ENCODE peak calls at places on chromosomes 13 and 19, in seven cellular contexts. N is cardiac muscle cell; T is thoracic aorta; C is brain microvascular endothelial cell; I is effector memory CD4-positive, alpha-beta T cell; M is tibial nerve; B is AG04450. J is an unnamed sample.

GRCh38 chr19:54183431-54183830 is 5.9 kb downstream of the MBOAT7 start:
- DNase-seq in B (no peak), C (no peak), T (no peak), M (no peak), N (no peak), I (no peak), J (no peak)

GRCh38 chr19:44943801-44944249 is 1.8 kb downstream of the APOC4 start:
- DNase-seq in T (no peak), B (no peak), C (no peak), N (no peak), M (peak), I (no peak), J (peak)

GRCh38 chr19:4861147-4861546 is 6.3 kb downstream of the PLIN3 start:
- DNase-seq in C (no peak), M (no peak), I (no peak), B (no peak), T (no peak), N (no peak), J (no peak)

GRCh38 chr13:28339419-28339818 is 155.5 kb downstream of the FLT1 start:
- DNase-seq in N (no peak), C (peak), T (no peak), I (no peak), B (peak), M (no peak), J (no peak)

GRCh38 chr19:33143897-33144405 is 12.0 kb downstream of the WDR88 start:
- DNase-seq in C (peak), I (peak), T (no peak), B (peak), M (peak), N (peak), J (no peak)

GRCh38 chr19:18173572-18174294 is at the start of gene IFI30:
- DNase-seq in I (peak), N (peak), C (no peak), B (no peak), T (no peak), M (peak), J (peak)

GRCh38 chr19:49570138-49570856 is 10.1 kb downstream of the NOSIP start:
- DNase-seq in N (peak), M (no peak), B (peak), I (peak), C (peak), T (no peak), J (no peak)

GRCh38 chr19:34452671-34453253 is 24.6 kb downstream of the UBA2 start:
- DNase-seq in N (no peak), B (no peak), C (no peak), I (no peak), M (no peak), T (no peak), J (no peak)

GRCh38 chr19:6739390-6739883 is at the start of gene TRIP10:
- DNase-seq in N (peak), M (peak), B (no peak), T (peak), I (peak), C (peak), J (peak)

GRCh38 chr13:113995051-113995601 is 21.2 kb upstream of the C13orf46 start:
- DNase-seq in M (no peak), T (no peak), N (no peak), B (no peak), C (no peak), I (no peak), J (no peak)

GRCh38 chr19:10193666-10194499 is 870 bp downstream of the DNMT1 start:
- DNase-seq in T (no peak), C (peak), I (no peak), N (peak), B (no peak), M (no peak), J (no peak)

GRCh38 chr13:30690282-30691188 is 44.8 kb upstream of the ALOX5AP start:
- DNase-seq in N (peak), T (no peak), M (peak), I (no peak), C (peak), B (peak), J (no peak)

GRCh38 chr19:46631481-46631880 is 4.5 kb downstream of the GNG8 start:
- DNase-seq in I (no peak), N (peak), B (no peak), M (peak), T (no peak), C (no peak), J (no peak)

GRCh38 chr19:2983351-2984195 is 6.2 kb downstream of the TLE6 start:
- DNase-seq in T (no peak), M (peak), B (no peak), C (no peak), N (peak), I (no peak), J (no peak)

GRCh38 chr13:98454389-98454881 is 122.5 kb downstream of the STK24 start:
- DNase-seq in B (peak), C (peak), T (no peak), N (peak), I (no peak), M (no peak), J (no peak)

GRCh38 chr13:97160421-97160820 is 61.7 kb upstream of the MBNL2 start:
- DNase-seq in C (no peak), B (no peak), I (no peak), M (no peak), N (no peak), T (no peak), J (no peak)

GRCh38 chr13:41296879-41297646 is 14.0 kb upstream of the NAA16 start:
- DNase-seq in T (no peak), C (no peak), I (no peak), N (no peak), M (no peak), B (no peak), J (no peak)

GRCh38 chr19:39501340-39501739 is 2.6 kb downstream of the DLL3 start:
- DNase-seq in T (no peak), B (no peak), I (no peak), C (no peak), M (no peak), N (no peak), J (no peak)

GRCh38 chr19:48837586-48838191 is 1.4 kb upstream of the HSD17B14 start:
- DNase-seq in C (no peak), T (no peak), B (no peak), N (no peak), M (no peak), I (no peak), J (no peak)

GRCh38 chr19:4649392-4650094 is 10.2 kb downstream of the TNFAIP8L1 start:
- DNase-seq in I (no peak), T (no peak), B (no peak), C (no peak), N (no peak), M (no peak), J (no peak)

GRCh38 chr13:90787007-90787406 is 560.5 kb upstream of the MIR17HG start:
- DNase-seq in I (no peak), N (peak), T (no peak), C (peak), M (no peak), B (no peak), J (no peak)

GRCh38 chr19:19034204-19034624 is 811 bp downstream of the ARMC6 start:
- DNase-seq in B (no peak), N (peak), C (peak), T (no peak), I (peak), M (no peak), J (no peak)

GRCh38 chr19:51784922-51785690 is 9.9 kb upstream of the FPR3 start:
- DNase-seq in B (no peak), T (peak), C (peak), M (no peak), I (no peak), N (peak), J (peak)

GRCh38 chr19:48553676-48554384 is 1.9 kb downstream of the SULT2B1 start:
- DNase-seq in T (no peak), C (peak), N (peak), M (no peak), I (no peak), B (no peak), J (no peak)

GRCh38 chr19:46390866-46391265 is 22.5 kb downstream of the CCDC8 start:
- DNase-seq in C (no peak), I (no peak), M (no peak), B (no peak), N (no peak), T (no peak), J (no peak)

GRCh38 chr13:79522583-79522982 is 41.6 kb downstream of the NDFIP2 start:
- DNase-seq in B (no peak), N (peak), I (no peak), M (no peak), T (no peak), C (peak), J (no peak)

GRCh38 chr19:17332677-17333581 is 1.7 kb downstream of the ANO8 start:
- DNase-seq in N (peak), B (no peak), I (no peak), M (no peak), C (no peak), T (no peak), J (no peak)

GRCh38 chr19:934865-935422 is 9.1 kb downstream of the ARID3A start:
- DNase-seq in N (peak), I (no peak), T (no peak), M (peak), C (no peak), B (no peak), J (peak)

GRCh38 chr13:94169783-94170513 is 309.5 kb downstream of the DCT start:
- DNase-seq in B (no peak), T (peak), I (no peak), N (peak), C (no peak), M (no peak), J (no peak)

GRCh38 chr19:1360818-1361461 is 22.8 kb upstream of the NDUFS7 start:
- DNase-seq in B (peak), I (no peak), N (peak), C (peak), M (peak), T (no peak), J (peak)

GRCh38 chr13:96052655-96053002 is 572 bp downstream of the UGGT2 start:
- DNase-seq in B (peak), I (no peak), M (no peak), T (no peak), N (peak), C (peak), J (no peak)

GRCh38 chr13:45715351-45715750 is 13.2 kb downstream of the CBY2 start:
- DNase-seq in T (no peak), N (no peak), B (no peak), M (no peak), I (no peak), C (no peak), J (no peak)
- H3K27ac ChIP-seq in T (no peak), N (no peak), B (no peak), M (no peak), I (no peak), C (no peak), J (no peak)

DNA sequence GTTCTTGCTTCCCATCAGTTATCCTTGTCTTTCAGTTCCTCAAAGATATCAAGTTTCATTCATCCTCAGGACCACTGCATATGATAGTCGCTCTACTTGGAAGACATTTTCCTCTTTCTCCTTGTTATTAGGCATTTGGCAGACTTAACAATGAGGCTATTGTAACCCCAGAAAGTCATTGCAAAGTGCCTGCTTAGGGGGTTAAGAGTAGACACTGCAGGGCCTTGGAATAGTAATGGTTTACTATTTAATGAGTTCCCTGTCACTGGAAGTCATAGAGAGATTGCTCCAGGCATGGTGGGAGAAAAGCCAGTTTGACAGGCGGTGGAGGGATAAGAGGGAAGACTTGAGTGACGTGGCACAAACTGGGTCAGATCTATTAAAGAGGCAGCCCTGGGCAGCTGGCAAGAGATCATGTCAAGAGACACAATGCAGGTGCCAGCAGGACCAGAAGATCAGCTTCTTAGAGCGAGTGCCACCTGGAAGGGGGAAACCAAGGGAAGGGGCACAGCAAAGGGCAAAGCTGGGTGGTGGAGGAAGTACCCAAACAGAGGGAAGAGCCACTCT is 16.8 kb upstream of the CPB2 start:
- DNase-seq in N (no peak), C (no peak), M (no peak), T (no peak), I (no peak), B (no peak), J (no peak)
- H3K27ac ChIP-seq in N (no peak), C (no peak), M (no peak), T (no peak), I (no peak), B (no peak), J (peak)

GRCh38 chr13:44902793-44903192 is 86.5 kb downstream of the NUFIP1 start:
- DNase-seq in T (no peak), M (no peak), B (no peak), C (no peak), N (no peak), I (no peak), J (no peak)

GRCh38 chr13:44904982-44905381 is 84.3 kb downstream of the NUFIP1 start:
- DNase-seq in T (peak), N (peak), B (peak), C (peak), M (peak), I (no peak), J (peak)

GRCh38 chr13:44895584-44895983 is 93.7 kb downstream of the NUFIP1 start:
- DNase-seq in B (no peak), C (no peak), M (no peak), N (no peak), T (no peak), I (no peak), J (no peak)

GRCh38 chr13:44903596-44903995 is 85.7 kb downstream of the NUFIP1 start:
- DNase-seq in C (peak), N (peak), I (no peak), M (peak), B (peak), T (peak), J (peak)

DNA sequence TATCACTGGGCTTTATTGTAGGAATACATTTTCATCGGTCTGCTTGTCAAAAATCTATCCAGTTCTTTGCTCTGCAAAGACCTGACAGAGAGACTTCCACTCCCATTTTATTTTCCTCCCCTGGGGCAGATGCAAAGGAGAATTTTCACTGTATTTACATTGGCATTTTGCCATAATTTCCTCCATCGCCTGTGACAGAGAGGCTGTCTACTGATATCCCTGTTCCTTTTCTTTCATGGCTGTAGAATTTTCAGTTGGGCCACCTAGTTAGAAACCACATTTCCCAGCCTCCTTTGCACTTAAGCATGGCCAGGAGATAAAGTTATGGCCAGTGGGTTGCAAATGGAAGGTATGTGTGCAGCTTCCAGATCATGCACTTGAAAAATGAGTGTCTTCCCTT is 89.3 kb downstream of the NUFIP1 start:
- DNase-seq in C (no peak), M (no peak), T (no peak), N (peak), B (no peak), I (no peak), J (no peak)
- H3K27ac ChIP-seq in C (no peak), M (no peak), T (no peak), N (no peak), B (no peak), I (no peak), J (no peak)

DNA sequence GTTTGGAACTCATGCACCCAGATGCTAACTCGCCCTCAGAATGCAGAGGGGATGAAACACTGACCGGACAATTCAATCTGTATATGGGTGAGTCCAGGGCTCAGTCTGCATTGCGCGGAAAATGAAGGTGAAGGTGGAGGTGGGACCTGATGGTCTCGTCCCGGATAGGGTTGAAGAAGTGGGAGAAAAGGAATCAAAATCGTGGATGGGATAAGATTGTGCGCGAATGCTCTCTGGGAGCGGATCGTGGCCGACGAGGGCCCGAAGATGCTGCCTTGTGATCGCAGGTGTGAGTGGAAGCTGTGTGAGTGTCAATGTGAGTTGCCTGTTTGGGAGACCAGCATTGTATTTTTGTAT is 594 bp upstream of the ZNF850 start:
- DNase-seq in N (no peak), T (no peak), C (no peak), M (no peak), I (no peak), B (no peak), J (no peak)
- H3K27ac ChIP-seq in N (peak), T (peak), C (no peak), M (peak), I (peak), B (no peak), J (peak)

GRCh38 chr13:23723463-23723862 is 153.3 kb downstream of the TNFRSF19 start:
- DNase-seq in I (no peak), B (peak), M (no peak), N (peak), T (no peak), C (no peak), J (no peak)

GRCh38 chr13:23724196-23724970 is 154.2 kb downstream of the TNFRSF19 start:
- DNase-seq in T (no peak), B (no peak), I (no peak), N (no peak), C (no peak), M (no peak), J (no peak)

GRCh38 chr13:23728807-23729206 is 158.6 kb downstream of the TNFRSF19 start:
- DNase-seq in B (no peak), T (no peak), C (no peak), I (no peak), N (no peak), M (no peak), J (no peak)

GRCh38 chr13:23722726-23723453 is 152.7 kb downstream of the TNFRSF19 start:
- DNase-seq in C (no peak), T (no peak), I (no peak), M (no peak), B (no peak), N (no peak), J (no peak)

DNA sequence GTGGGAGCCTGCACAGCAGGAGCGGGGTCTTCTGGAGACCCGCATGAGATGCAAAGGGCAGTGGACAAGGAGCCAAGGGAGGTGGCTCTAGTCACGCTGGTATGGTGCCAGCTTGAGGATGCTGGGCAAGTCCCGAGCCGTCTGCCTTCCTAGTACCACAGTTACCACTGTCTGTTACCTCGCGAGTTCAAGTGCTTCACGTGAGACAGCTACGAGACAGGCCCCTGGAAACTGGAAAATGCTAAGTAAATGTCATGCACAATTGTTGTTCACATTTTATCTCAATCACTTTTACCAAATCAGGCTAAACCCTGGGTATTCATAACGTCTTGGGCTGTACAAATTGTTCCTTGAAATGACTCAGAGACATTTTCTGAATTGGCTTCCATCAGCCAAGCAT is 155.7 kb downstream of the TNFRSF19 start:
- DNase-seq in C (no peak), I (no peak), T (no peak), B (no peak), M (no peak), N (peak), J (no peak)
- H3K27ac ChIP-seq in C (no peak), I (no peak), T (peak), B (no peak), M (peak), N (no peak), J (no peak)

GRCh38 chr13:72638059-72638815 is 89.2 kb downstream of the MZT1 start:
- DNase-seq in I (no peak), M (no peak), N (no peak), T (no peak), B (no peak), C (peak), J (no peak)
- H3K27ac ChIP-seq in I (no peak), M (no peak), N (no peak), T (no peak), B (no peak), C (no peak), J (no peak)

GRCh38 chr19:9054207-9054606 is 32.7 kb upstream of the OR1M1 start:
- DNase-seq in I (no peak), M (no peak), T (no peak), N (no peak), B (no peak), C (no peak), J (no peak)
- H3K27ac ChIP-seq in I (no peak), M (no peak), T (no peak), N (no peak), B (no peak), C (no peak), J (no peak)

DNA sequence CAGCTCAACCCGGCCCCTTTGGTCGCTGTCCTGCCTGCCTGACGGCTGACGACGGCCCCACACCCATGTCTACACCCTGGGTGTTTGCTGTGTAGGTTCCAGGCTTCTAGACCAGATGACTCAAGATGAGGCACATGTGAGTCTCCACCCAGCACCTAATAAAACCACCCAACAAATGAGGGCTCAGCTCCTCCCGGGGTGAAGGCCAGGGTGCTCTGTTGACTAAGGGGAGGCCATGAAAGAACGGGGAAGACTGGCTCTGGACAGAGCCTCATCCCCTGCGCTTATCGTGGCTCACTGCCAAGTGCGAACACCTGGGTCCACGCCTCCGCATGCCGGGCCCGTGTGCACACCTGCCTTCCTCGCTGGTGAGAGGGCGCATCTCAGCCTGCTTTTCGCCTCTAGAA is 39.6 kb downstream of the COL4A2 start:
- DNase-seq in C (no peak), I (no peak), T (no peak), B (no peak), M (no peak), N (no peak), J (no peak)
- H3K27ac ChIP-seq in C (peak), I (no peak), T (peak), B (no peak), M (peak), N (no peak), J (no peak)